ENCODE peak calls at places on chromosomes 4 and X, in eight cellular contexts. A, U, B, P, G, R, E and I are unnamed samples. For H3K4me1, the result is how much of the 10 kb centered on the place peaks cover.

GRCh38 chr4:159871141-159871540 is 768.3 kb downstream of the RAPGEF2 start:
- DNase-seq in A (no peak), U (no peak), B (no peak), P (no peak), G (no peak), R (no peak), E (no peak), I (no peak)

GRCh38 chrX:154458116-154458953 is at the start of gene PLXNA3:
- DNase-seq in A (peak), U (peak), B (no peak), P (peak), G (peak), R (no peak), E (no peak), I (peak)

GRCh38 chrX:40176979-40177430 is 79.2 kb upstream of the BCOR start:
- DNase-seq in A (peak), U (peak), B (peak), P (no peak), G (no peak), R (no peak), E (peak), I (no peak)

GRCh38 chr4:130646886-130647285 is 1550.9 kb downstream of the C4orf33 start:
- DNase-seq in A (no peak), U (no peak), B (no peak), P (no peak), G (no peak), R (no peak), E (no peak), I (no peak)

GRCh38 chr4:54961357-54961975 is 163.9 kb downstream of the KDR start:
- DNase-seq in A (no peak), U (peak), B (no peak), P (peak), G (peak), R (no peak), E (no peak), I (no peak)

GRCh38 chr4:32136081-32136787 is 1416.1 kb downstream of the PCDH7 start:
- DNase-seq in A (no peak), U (peak), B (no peak), P (no peak), G (no peak), R (no peak), E (no peak), I (no peak)

GRCh38 chr4:3721186-3721585 is 45.0 kb upstream of the ADRA2C start:
- DNase-seq in A (no peak), U (no peak), B (no peak), P (no peak), G (no peak), R (no peak), E (no peak), I (no peak)

GRCh38 chr4:184281231-184282139 is 63.8 kb upstream of the ENPP6 start:
- DNase-seq in A (no peak), U (no peak), B (no peak), P (no peak), G (no peak), R (peak), E (no peak), I (no peak)

GRCh38 chr4:145545538-145546224 is 64.0 kb downstream of the SMAD1 start:
- DNase-seq in A (no peak), U (no peak), B (no peak), P (peak), G (peak), R (no peak), E (no peak), I (no peak)

GRCh38 chr4:37597019-37597418 is 89.2 kb downstream of the RELL1 start:
- DNase-seq in A (no peak), U (no peak), B (no peak), P (no peak), G (peak), R (no peak), E (no peak), I (no peak)

GRCh38 chrX:108122748-108123147 is 31.2 kb downstream of the ATG4A start:
- DNase-seq in A (no peak), U (no peak), B (no peak), P (peak), G (peak), R (no peak), E (no peak), I (no peak)

DNA sequence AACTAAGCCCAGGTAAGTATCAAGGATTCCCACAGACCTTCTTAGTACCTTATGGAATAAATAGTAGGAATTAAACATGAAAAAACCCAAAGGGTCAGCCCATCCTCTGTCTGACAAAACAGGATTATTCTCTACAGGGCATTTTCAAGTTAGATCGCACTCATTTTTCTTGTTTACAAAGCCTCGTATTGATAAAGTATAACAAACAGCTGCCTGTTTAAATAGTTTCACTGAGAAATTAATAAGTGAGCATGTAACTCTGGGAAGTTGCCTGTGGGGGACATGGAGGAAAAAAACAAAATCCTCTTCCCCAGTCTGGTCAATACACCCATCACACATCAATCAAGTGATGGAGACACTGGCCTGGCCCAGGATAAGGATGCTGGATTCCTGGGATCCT is 48.5 kb downstream of the MAML3 start:
- DNase-seq in A (no peak), U (no peak), B (no peak), P (no peak), G (no peak), R (no peak), E (no peak), I (no peak)
- H3K4me1 ChIP-seq in A (under half), U (under half), B (under half), P (under half), G (under half), R (under half), E (under half), I (under half)

GRCh38 chr4:158035662-158036195 is 137.1 kb downstream of the GASK1B start:
- DNase-seq in A (no peak), U (no peak), B (no peak), P (no peak), G (no peak), R (no peak), E (no peak), I (no peak)
- H3K4me1 ChIP-seq in A (under half), U (under half), B (under half), P (under half), G (under half), R (under half), E (under half), I (under half)

DNA sequence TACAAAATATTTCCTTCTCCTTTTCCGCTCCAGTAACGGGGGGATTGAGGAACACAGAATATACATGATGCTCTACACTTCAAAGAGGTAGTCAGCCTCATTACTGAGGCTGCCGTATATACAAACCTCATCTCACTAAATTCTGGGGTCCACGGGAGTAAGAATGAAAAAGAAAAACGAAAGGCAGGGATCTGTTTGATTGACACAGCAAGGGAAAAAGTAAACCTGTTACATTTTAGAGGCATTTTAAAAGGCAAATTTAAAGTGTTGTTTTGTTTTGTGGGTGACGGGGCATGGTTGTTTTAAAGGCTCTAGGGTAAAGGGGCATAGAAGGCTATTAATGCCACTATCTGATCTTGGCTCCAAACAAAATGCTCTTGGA is 2.9 kb upstream of the PCDH10 start:
- DNase-seq in A (no peak), U (no peak), B (no peak), P (no peak), G (no peak), R (no peak), E (no peak), I (no peak)
- H3K4me1 ChIP-seq in A (under half), U (under half), B (under half), P (under half), G (under half), R (under half), E (under half), I (under half)

GRCh38 chr4:142311916-142312315 is 534.2 kb downstream of the INPP4B start:
- DNase-seq in A (no peak), U (no peak), B (no peak), P (no peak), G (no peak), R (no peak), E (no peak), I (no peak)
- H3K4me1 ChIP-seq in A (under half), U (under half), B (under half), P (under half), G (under half), R (under half), E (under half), I (under half)

GRCh38 chr4:185743722-185744121 is 68.3 kb downstream of the SORBS2 start:
- DNase-seq in A (no peak), U (no peak), B (no peak), P (no peak), G (no peak), R (no peak), E (no peak), I (no peak)
- H3K4me1 ChIP-seq in A (under half), U (under half), B (half or more), P (under half), G (under half), R (under half), E (under half), I (under half)

GRCh38 chr4:95085118-95085833 is 327.5 kb downstream of the BMPR1B start:
- DNase-seq in A (no peak), U (no peak), B (no peak), P (no peak), G (no peak), R (no peak), E (no peak), I (no peak)
- H3K4me1 ChIP-seq in A (under half), U (under half), B (under half), P (under half), G (under half), R (under half), E (under half), I (under half)